ENCODE peak calls at places on chromosomes 13 and 19, in six cellular contexts. U is endothelial cell of umbilical vein, S is spleen, O is uterus, A is body of pancreas, F is stomach. D is an unnamed sample.
A peak's percentile ranks its signal among the peaks of the same experiment; 100 is the strongest.

GRCh38 chr13:74061939-74062595 is 72.1 kb downstream of the KLF12 start:
- DNase-seq in U (peak; percentile 34), S (no peak), O (peak; percentile 20), A (no peak), F (no peak), D (no peak)

GRCh38 chr19:49056101-49056901 is 1.2 kb downstream of the CGB7 start:
- DNase-seq in U (peak; percentile 62), S (peak; percentile 86), O (peak; percentile 56), A (peak; percentile 54), F (peak; percentile 60), D (peak; percentile 65)

GRCh38 chr19:13417054-13417453 is 89.2 kb downstream of the CACNA1A start:
- DNase-seq in U (no peak), S (no peak), O (no peak), A (peak; percentile 20), F (no peak), D (no peak)

GRCh38 chr19:57803594-57804325 is 11.0 kb downstream of the ZNF552 start:
- DNase-seq in U (peak; percentile 71), S (no peak), O (peak; percentile 23), A (no peak), F (peak; percentile 43), D (peak; percentile 26)

GRCh38 chr13:112769615-112770014 is 79.8 kb downstream of the ATP11A start:
- DNase-seq in U (no peak), S (no peak), O (no peak), A (no peak), F (no peak), D (no peak)

GRCh38 chr19:11268783-11269267 is 6.5 kb upstream of the DOCK6 start:
- DNase-seq in U (peak; percentile 100), S (peak; percentile 80), O (peak; percentile 64), A (peak; percentile 53), F (peak; percentile 53), D (peak; percentile 30)

GRCh38 chr19:18093439-18094161 is 4.0 kb upstream of the MAST3 start:
- DNase-seq in U (no peak), S (no peak), O (no peak), A (no peak), F (no peak), D (no peak)

GRCh38 chr13:75312884-75313520 is 169.0 kb downstream of the TBC1D4 start:
- DNase-seq in U (no peak), S (no peak), O (no peak), A (no peak), F (no peak), D (no peak)

GRCh38 chr13:112803422-112803821 is 113.6 kb downstream of the ATP11A start:
- DNase-seq in U (no peak), S (no peak), O (no peak), A (no peak), F (no peak), D (no peak)

GRCh38 chr13:64675256-64675892 is 2554.8 kb downstream of the PCDH9 start:
- DNase-seq in U (no peak), S (no peak), O (no peak), A (no peak), F (no peak), D (no peak)

GRCh38 chr13:64457976-64458375 is 2772.2 kb downstream of the PCDH9 start:
- DNase-seq in U (peak; percentile 62), S (no peak), O (no peak), A (no peak), F (no peak), D (no peak)

GRCh38 chr13:71368301-71368700 is 498.7 kb downstream of the DACH1 start:
- DNase-seq in U (no peak), S (no peak), O (no peak), A (no peak), F (no peak), D (no peak)

GRCh38 chr19:18020212-18021067 is 12.5 kb downstream of the ARRDC2 start:
- DNase-seq in U (peak; percentile 82), S (peak; percentile 86), O (peak; percentile 66), A (peak; percentile 95), F (peak; percentile 95), D (peak; percentile 75)

GRCh38 chr19:30074096-30074495 is 132.1 kb downstream of the URI1 start:
- DNase-seq in U (no peak), S (peak; percentile 37), O (no peak), A (no peak), F (no peak), D (no peak)

GRCh38 chr19:28691683-28692082 is 521.3 kb downstream of the UQCRFS1 start:
- DNase-seq in U (no peak), S (no peak), O (no peak), A (no peak), F (no peak), D (no peak)

GRCh38 chr13:49315036-49315565 is 67.4 kb downstream of the CDADC1 start:
- DNase-seq in U (no peak), S (no peak), O (no peak), A (no peak), F (no peak), D (no peak)

GRCh38 chr13:50365683-50366391 is 350.6 kb downstream of the KCNRG start:
- DNase-seq in U (peak; percentile 79), S (no peak), O (no peak), A (peak; percentile 57), F (no peak), D (peak; percentile 23)

GRCh38 chr13:113360446-113360845 is 3.5 kb downstream of the GRTP1 start:
- DNase-seq in U (no peak), S (no peak), O (no peak), A (no peak), F (no peak), D (no peak)

GRCh38 chr19:53538378-53539109 is 599 bp downstream of the ZNF331 start:
- DNase-seq in U (no peak), S (no peak), O (no peak), A (no peak), F (no peak), D (no peak)

GRCh38 chr13:27203854-27204253 is 32.2 kb upstream of the USP12 start:
- DNase-seq in U (peak; percentile 41), S (no peak), O (no peak), A (no peak), F (no peak), D (no peak)

GRCh38 chr13:60869225-60869624 is 472.2 kb downstream of the TDRD3 start:
- DNase-seq in U (no peak), S (peak; percentile 28), O (no peak), A (no peak), F (no peak), D (no peak)

GRCh38 chr13:106906431-106906996 is 338.6 kb upstream of the ARGLU1 start:
- DNase-seq in U (no peak), S (no peak), O (no peak), A (no peak), F (no peak), D (no peak)

GRCh38 chr13:21823416-21823815 is 152.5 kb downstream of the FGF9 start:
- DNase-seq in U (no peak), S (no peak), O (no peak), A (no peak), F (no peak), D (no peak)

GRCh38 chr13:34640931-34641330 is 301.1 kb upstream of the NBEA start:
- DNase-seq in U (no peak), S (no peak), O (no peak), A (no peak), F (no peak), D (no peak)

GRCh38 chr13:34634443-34634842 is 307.6 kb upstream of the NBEA start:
- DNase-seq in U (no peak), S (no peak), O (no peak), A (no peak), F (no peak), D (no peak)

GRCh38 chr13:34640179-34640929 is 301.7 kb upstream of the NBEA start:
- DNase-seq in U (no peak), S (no peak), O (no peak), A (no peak), F (no peak), D (no peak)

DNA sequence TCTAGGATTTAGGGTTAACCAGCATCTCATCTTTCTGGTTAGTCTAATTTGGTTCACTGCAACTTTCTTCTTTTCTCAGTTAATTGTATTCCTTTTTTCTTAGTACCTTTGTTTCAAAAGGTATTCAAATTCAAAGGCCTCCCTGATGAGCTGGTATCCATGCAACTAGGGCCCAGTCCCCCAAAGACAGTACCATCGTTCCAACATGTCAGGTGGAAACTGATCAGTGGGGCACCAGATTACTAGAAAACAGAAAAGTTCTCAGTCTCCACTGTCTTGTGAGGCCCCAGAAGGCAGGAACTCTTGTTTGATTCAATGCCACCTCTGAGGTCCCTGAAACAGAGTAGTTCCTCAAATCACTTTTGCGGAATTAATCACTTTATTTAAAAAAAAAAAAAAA is 303.2 kb upstream of the NBEA start:
- DNase-seq in U (no peak), S (no peak), O (no peak), A (no peak), F (no peak), D (no peak)
- TF ChIP-seq POLR2A in U (no peak), S (no peak), O (no peak), A (no peak), F (no peak), D (no peak)

DNA sequence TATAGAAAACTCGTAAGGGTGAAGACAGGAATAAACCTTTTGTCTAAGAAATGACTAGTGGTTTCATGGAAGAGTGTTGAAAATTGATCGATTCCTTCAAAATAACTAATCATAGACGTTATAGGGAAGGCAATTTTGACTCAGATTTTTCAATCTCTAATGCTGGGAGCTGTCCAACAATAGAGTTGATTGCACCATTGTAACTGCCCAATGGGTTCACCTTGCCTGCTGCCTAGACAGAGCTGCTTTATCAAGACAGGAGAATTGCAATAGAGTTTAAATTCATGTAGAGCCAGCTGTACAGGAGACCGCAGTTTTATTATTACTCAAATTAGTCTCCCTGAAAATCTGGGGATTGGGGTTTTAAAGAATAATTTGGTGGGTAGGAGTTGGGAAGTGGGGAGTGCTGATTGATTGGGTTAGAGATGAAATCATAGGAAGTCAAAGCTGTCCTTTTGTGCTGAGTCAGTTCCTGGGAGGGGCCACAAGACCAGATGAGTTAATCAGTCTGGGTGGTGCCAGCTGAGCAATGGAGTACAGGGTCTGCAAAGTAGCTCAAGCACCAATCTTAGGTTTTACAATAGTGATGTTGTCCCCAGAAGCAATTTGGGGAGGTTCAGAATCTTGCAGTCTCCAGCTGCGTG is 16.8 kb upstream of the ADGRE2 start:
- DNase-seq in U (no peak), S (no peak), O (no peak), A (no peak), F (no peak), D (no peak)
- H3K27ac ChIP-seq in U (no peak overlapping the region), S (no peak overlapping the region), O (no peak overlapping the region), A (no peak overlapping the region), F (no peak overlapping the region), D (no peak overlapping the region)

GRCh38 chr19:50981587-50982146 is 2.0 kb downstream of the KLK7 start:
- DNase-seq in U (no peak), S (no peak), O (no peak), A (no peak), F (no peak), D (no peak)
- H3K27me3 ChIP-seq in U (no peaks in the 10 kb centered on the region), S (peaks cover 27% of the 10 kb centered on the region), O (no peaks in the 10 kb centered on the region), A (no peaks in the 10 kb centered on the region), F (no peaks in the 10 kb centered on the region), D (peaks cover 31% of the 10 kb centered on the region)

DNA sequence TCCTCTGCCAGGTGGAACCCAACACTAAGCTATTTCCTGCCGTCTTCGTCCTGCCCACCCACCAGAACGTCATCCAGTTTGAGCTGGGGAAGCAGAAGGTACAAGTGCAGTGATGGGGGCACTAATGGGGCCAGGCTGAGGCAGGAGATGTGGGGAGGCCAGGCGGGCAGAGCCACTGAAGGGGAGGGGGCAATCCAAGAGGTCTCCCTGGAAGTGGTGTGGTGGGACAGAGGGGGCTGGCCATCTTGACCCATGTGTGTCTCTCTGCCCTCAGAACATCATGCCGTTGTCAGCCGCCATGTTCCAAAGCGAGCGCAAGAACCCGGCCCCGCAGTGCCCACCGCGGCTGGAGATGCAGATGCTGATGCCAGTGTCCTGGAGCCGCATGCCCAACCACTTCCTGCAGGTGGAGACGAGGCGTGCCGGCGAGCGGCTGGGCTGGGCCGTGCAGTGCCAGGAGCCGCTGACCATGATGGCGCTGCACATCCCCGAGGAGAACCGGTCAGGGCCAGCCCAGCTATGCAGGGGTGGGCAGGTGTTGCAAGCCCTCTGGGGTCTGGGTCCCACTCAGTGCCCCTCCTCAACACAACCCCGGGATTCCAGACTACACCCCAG is 49.6 kb downstream of the RYR1 start:
- DNase-seq in U (no peak), S (no peak), O (no peak), A (no peak), F (no peak), D (no peak)
- TF ChIP-seq POLR2A in U (no peak), S (no peak), O (no peak), A (no peak), F (no peak), D (no peak)